ENCODE peak calls at places on chromosome X, in ten cellular contexts. J is pancreas, L is ascending aorta, Y is astrocyte, V is immature natural killer cell, M is epithelial cell of esophagus, G is T follicular helper cell, W is RWPE2, U is ELF-1, D is AG20443. K is an unnamed sample.

GRCh38 chrX:22276781-22277180 is 4.1 kb downstream of the CBLL2 start:
- DNase-seq in J (no peak), L (no peak), Y (peak), V (no peak), M (peak), G (no peak), W (no peak), U (no peak), D (peak), K (no peak)

GRCh38 chrX:154329284-154329683 is 33.7 kb downstream of the TKTL1 start:
- DNase-seq in J (no peak), L (no peak), Y (no peak), V (no peak), M (no peak), G (no peak), W (no peak), U (no peak), D (no peak), K (no peak)

GRCh38 chrX:53081925-53082772 is at the start of gene TSPYL2:
- DNase-seq in J (peak), L (peak), Y (peak), V (peak), M (peak), G (peak), W (peak), U (peak), D (peak), K (peak)

GRCh38 chrX:9466115-9466495 is 1.2 kb downstream of the TBL1X start:
- DNase-seq in J (peak), L (no peak), Y (no peak), V (peak), M (peak), G (no peak), W (no peak), U (peak), D (peak), K (peak)

GRCh38 chrX:71871367-71871766 is 39.3 kb upstream of the NHSL2 start:
- DNase-seq in J (peak), L (no peak), Y (peak), V (no peak), M (peak), G (no peak), W (no peak), U (peak), D (no peak), K (no peak)

GRCh38 chrX:111168314-111168713 is 72.3 kb downstream of the PAK3 start:
- DNase-seq in J (no peak), L (no peak), Y (no peak), V (no peak), M (peak), G (no peak), W (no peak), U (no peak), D (peak), K (no peak)

GRCh38 chrX:41275661-41276609 is 58.0 kb upstream of the DDX3X start:
- DNase-seq in J (peak), L (no peak), Y (peak), V (peak), M (peak), G (peak), W (peak), U (peak), D (peak), K (peak)

GRCh38 chrX:102546818-102547493 is 30.4 kb upstream of the TMSB15A start:
- DNase-seq in J (no peak), L (no peak), Y (no peak), V (no peak), M (no peak), G (no peak), W (no peak), U (peak), D (peak), K (no peak)

GRCh38 chrX:106278951-106279350 is 110.8 kb downstream of the PWWP3B start:
- DNase-seq in J (no peak), L (no peak), Y (no peak), V (no peak), M (peak), G (no peak), W (no peak), U (no peak), D (no peak), K (no peak)

GRCh38 chrX:153794897-153795816 is 689 bp downstream of the SSR4 start:
- DNase-seq in J (no peak), L (no peak), Y (no peak), V (no peak), M (peak), G (no peak), W (no peak), U (peak), D (peak), K (no peak)

GRCh38 chrX:40827331-40827730 is 92.0 kb upstream of the MED14 start:
- DNase-seq in J (no peak), L (no peak), Y (no peak), V (no peak), M (no peak), G (no peak), W (no peak), U (no peak), D (no peak), K (no peak)

GRCh38 chrX:50718791-50719190 is 95.2 kb downstream of the SHROOM4 start:
- DNase-seq in J (no peak), L (no peak), Y (no peak), V (no peak), M (no peak), G (no peak), W (no peak), U (no peak), D (peak), K (no peak)

GRCh38 chrX:794311-794710 is 163.7 kb downstream of the SHOX start:
- DNase-seq in J (no peak), L (no peak), Y (no peak), V (no peak), M (no peak), G (no peak), W (no peak), U (no peak), D (no peak), K (no peak)

GRCh38 chrX:84712621-84713020 is 210.4 kb upstream of the HDX start:
- DNase-seq in J (no peak), L (no peak), Y (no peak), V (no peak), M (no peak), G (no peak), W (no peak), U (no peak), D (no peak), K (no peak)

GRCh38 chrX:96453139-96453538 is 231.5 kb upstream of the DIAPH2 start:
- DNase-seq in J (no peak), L (no peak), Y (no peak), V (no peak), M (no peak), G (no peak), W (no peak), U (no peak), D (no peak), K (no peak)

GRCh38 chrX:155857561-155857960 is 23.6 kb upstream of the VAMP7 start:
- DNase-seq in J (no peak), L (no peak), Y (no peak), V (no peak), M (peak), G (no peak), W (no peak), U (peak), D (peak), K (no peak)

GRCh38 chrX:72307646-72308051 is 1.9 kb upstream of the CITED1 start:
- DNase-seq in J (no peak), L (no peak), Y (no peak), V (no peak), M (no peak), G (no peak), W (no peak), U (no peak), D (no peak), K (no peak)

GRCh38 chrX:119755981-119756533 is 2.3 kb upstream of the SOWAHD start:
- DNase-seq in J (no peak), L (no peak), Y (no peak), V (peak), M (no peak), G (peak), W (no peak), U (no peak), D (no peak), K (no peak)

GRCh38 chrX:132704769-132705168 is 215.9 kb upstream of the MBNL3 start:
- DNase-seq in J (no peak), L (no peak), Y (no peak), V (no peak), M (no peak), G (no peak), W (no peak), U (peak), D (no peak), K (no peak)

GRCh38 chrX:129984196-129984962 is 1.9 kb downstream of the BCORL1 start:
- DNase-seq in J (peak), L (no peak), Y (no peak), V (peak), M (no peak), G (peak), W (no peak), U (peak), D (peak), K (peak)

GRCh38 chrX:87525771-87526229 is 8.2 kb downstream of the KLHL4 start:
- DNase-seq in J (no peak), L (no peak), Y (peak), V (no peak), M (peak), G (no peak), W (no peak), U (no peak), D (no peak), K (no peak)

GRCh38 chrX:153501530-153501929 is 6.8 kb downstream of the BGN start:
- DNase-seq in J (no peak), L (no peak), Y (no peak), V (no peak), M (no peak), G (no peak), W (no peak), U (no peak), D (no peak), K (no peak)

GRCh38 chrX:1472975-1473374 is 20.3 kb upstream of the ASMTL start:
- DNase-seq in J (no peak), L (no peak), Y (no peak), V (no peak), M (no peak), G (no peak), W (no peak), U (no peak), D (no peak), K (no peak)

GRCh38 chrX:149962859-149963757 is 24.8 kb upstream of the EOLA2 start:
- DNase-seq in J (no peak), L (no peak), Y (peak), V (peak), M (peak), G (no peak), W (no peak), U (peak), D (peak), K (peak)

GRCh38 chrX:63930140-63930539 is 145.1 kb upstream of the ARHGEF9 start:
- DNase-seq in J (no peak), L (no peak), Y (no peak), V (no peak), M (peak), G (no peak), W (no peak), U (peak), D (peak), K (no peak)

GRCh38 chrX:13092455-13092941 is 48.1 kb upstream of the FAM9C start:
- DNase-seq in J (no peak), L (peak), Y (no peak), V (peak), M (no peak), G (peak), W (no peak), U (no peak), D (no peak), K (no peak)